ENCODE peak calls at places on chromosomes 13 and 19, in six cellular contexts. One of them, this sample, is unnamed.

GRCh38 chr19:28862238-28862637 is 350.7 kb downstream of the UQCRFS1 start:
- DNase-seq in T-helper 2 cell: no peak
- DNase-seq in H54: no peak
- DNase-seq in activated effector memory CD4-positive, alpha-beta T cell treated with anti-CD3 and anti-CD28 coated beads, Interleukin-2, amount 50 U/mL, for 16 hours: no peak
- DNase-seq in ureter: no peak
- DNase-seq in NCI-H2029: no peak
- DNase-seq in this sample: no peak

GRCh38 chr19:36255316-36255715 is 40.4 kb downstream of the ZNF146 start:
- DNase-seq in H54: no peak
- DNase-seq in T-helper 2 cell: no peak
- DNase-seq in ureter: peak
- DNase-seq in NCI-H2029: no peak
- DNase-seq in activated effector memory CD4-positive, alpha-beta T cell treated with anti-CD3 and anti-CD28 coated beads, Interleukin-2, amount 50 U/mL, for 16 hours: no peak
- DNase-seq in this sample: no peak

GRCh38 chr19:18086590-18087138 is at the start of gene IL12RB1:
- DNase-seq in ureter: no peak
- DNase-seq in NCI-H2029: no peak
- DNase-seq in T-helper 2 cell: peak
- DNase-seq in H54: no peak
- DNase-seq in activated effector memory CD4-positive, alpha-beta T cell treated with anti-CD3 and anti-CD28 coated beads, Interleukin-2, amount 50 U/mL, for 16 hours: peak
- DNase-seq in this sample: peak

GRCh38 chr19:14505488-14506239 is 9.7 kb upstream of the GIPC1 start:
- DNase-seq in NCI-H2029: no peak
- DNase-seq in H54: peak
- DNase-seq in ureter: no peak
- DNase-seq in T-helper 2 cell: peak
- DNase-seq in activated effector memory CD4-positive, alpha-beta T cell treated with anti-CD3 and anti-CD28 coated beads, Interleukin-2, amount 50 U/mL, for 16 hours: peak
- DNase-seq in this sample: peak

GRCh38 chr13:47144782-47145181 is 247.9 kb upstream of the HTR2A start:
- DNase-seq in T-helper 2 cell: no peak
- DNase-seq in H54: no peak
- DNase-seq in activated effector memory CD4-positive, alpha-beta T cell treated with anti-CD3 and anti-CD28 coated beads, Interleukin-2, amount 50 U/mL, for 16 hours: no peak
- DNase-seq in ureter: no peak
- DNase-seq in NCI-H2029: no peak
- DNase-seq in this sample: no peak

GRCh38 chr19:55146648-55147218 is 2.3 kb downstream of the TNNT1 start:
- DNase-seq in H54: peak
- DNase-seq in ureter: no peak
- DNase-seq in activated effector memory CD4-positive, alpha-beta T cell treated with anti-CD3 and anti-CD28 coated beads, Interleukin-2, amount 50 U/mL, for 16 hours: no peak
- DNase-seq in T-helper 2 cell: no peak
- DNase-seq in NCI-H2029: no peak
- DNase-seq in this sample: no peak

GRCh38 chr19:49167857-49168409 is 10.3 kb downstream of the TRPM4 start:
- DNase-seq in T-helper 2 cell: no peak
- DNase-seq in activated effector memory CD4-positive, alpha-beta T cell treated with anti-CD3 and anti-CD28 coated beads, Interleukin-2, amount 50 U/mL, for 16 hours: no peak
- DNase-seq in H54: no peak
- DNase-seq in ureter: no peak
- DNase-seq in NCI-H2029: no peak
- DNase-seq in this sample: no peak

GRCh38 chr19:46635920-46636761 is at the start of gene GNG8:
- DNase-seq in NCI-H2029: no peak
- DNase-seq in H54: no peak
- DNase-seq in ureter: no peak
- DNase-seq in T-helper 2 cell: no peak
- DNase-seq in activated effector memory CD4-positive, alpha-beta T cell treated with anti-CD3 and anti-CD28 coated beads, Interleukin-2, amount 50 U/mL, for 16 hours: peak
- DNase-seq in this sample: peak

GRCh38 chr19:889662-890295 is 3.2 kb downstream of the MED16 start:
- DNase-seq in H54: no peak
- DNase-seq in activated effector memory CD4-positive, alpha-beta T cell treated with anti-CD3 and anti-CD28 coated beads, Interleukin-2, amount 50 U/mL, for 16 hours: no peak
- DNase-seq in NCI-H2029: no peak
- DNase-seq in T-helper 2 cell: no peak
- DNase-seq in ureter: no peak
- DNase-seq in this sample: no peak

GRCh38 chr19:30662211-30662861 is 290.2 kb downstream of the ZNF536 start:
- DNase-seq in activated effector memory CD4-positive, alpha-beta T cell treated with anti-CD3 and anti-CD28 coated beads, Interleukin-2, amount 50 U/mL, for 16 hours: no peak
- DNase-seq in T-helper 2 cell: no peak
- DNase-seq in ureter: peak
- DNase-seq in H54: no peak
- DNase-seq in NCI-H2029: no peak
- DNase-seq in this sample: no peak

GRCh38 chr19:11446652-11447301 is 11.3 kb downstream of the PRKCSH start:
- DNase-seq in T-helper 2 cell: no peak
- DNase-seq in H54: peak
- DNase-seq in activated effector memory CD4-positive, alpha-beta T cell treated with anti-CD3 and anti-CD28 coated beads, Interleukin-2, amount 50 U/mL, for 16 hours: peak
- DNase-seq in ureter: no peak
- DNase-seq in NCI-H2029: no peak
- DNase-seq in this sample: peak

GRCh38 chr13:106161186-106161585 is 374.3 kb downstream of the EFNB2 start:
- DNase-seq in T-helper 2 cell: no peak
- DNase-seq in NCI-H2029: no peak
- DNase-seq in activated effector memory CD4-positive, alpha-beta T cell treated with anti-CD3 and anti-CD28 coated beads, Interleukin-2, amount 50 U/mL, for 16 hours: no peak
- DNase-seq in H54: no peak
- DNase-seq in ureter: no peak
- DNase-seq in this sample: no peak

GRCh38 chr13:41954226-41954625 is 6.7 kb downstream of the VWA8 start:
- DNase-seq in H54: no peak
- DNase-seq in NCI-H2029: no peak
- DNase-seq in ureter: no peak
- DNase-seq in T-helper 2 cell: no peak
- DNase-seq in activated effector memory CD4-positive, alpha-beta T cell treated with anti-CD3 and anti-CD28 coated beads, Interleukin-2, amount 50 U/mL, for 16 hours: no peak
- DNase-seq in this sample: no peak

GRCh38 chr19:12113121-12113520 is 27.0 kb downstream of the ZNF20 start:
- DNase-seq in H54: no peak
- DNase-seq in T-helper 2 cell: no peak
- DNase-seq in ureter: no peak
- DNase-seq in activated effector memory CD4-positive, alpha-beta T cell treated with anti-CD3 and anti-CD28 coated beads, Interleukin-2, amount 50 U/mL, for 16 hours: no peak
- DNase-seq in NCI-H2029: no peak
- DNase-seq in this sample: no peak

GRCh38 chr19:43532571-43532961 is 422 bp upstream of the ZNF575 start:
- DNase-seq in H54: peak
- DNase-seq in ureter: peak
- DNase-seq in NCI-H2029: peak
- DNase-seq in T-helper 2 cell: peak
- DNase-seq in activated effector memory CD4-positive, alpha-beta T cell treated with anti-CD3 and anti-CD28 coated beads, Interleukin-2, amount 50 U/mL, for 16 hours: no peak
- DNase-seq in this sample: peak

GRCh38 chr19:36265064-36265463 is 50.2 kb downstream of the ZNF146 start:
- DNase-seq in NCI-H2029: no peak
- DNase-seq in ureter: peak
- DNase-seq in T-helper 2 cell: no peak
- DNase-seq in activated effector memory CD4-positive, alpha-beta T cell treated with anti-CD3 and anti-CD28 coated beads, Interleukin-2, amount 50 U/mL, for 16 hours: no peak
- DNase-seq in H54: no peak
- DNase-seq in this sample: no peak

GRCh38 chr13:49877629-49878218 is 58.4 kb downstream of the SPRYD7 start:
- DNase-seq in H54: no peak
- DNase-seq in ureter: no peak
- DNase-seq in activated effector memory CD4-positive, alpha-beta T cell treated with anti-CD3 and anti-CD28 coated beads, Interleukin-2, amount 50 U/mL, for 16 hours: no peak
- DNase-seq in NCI-H2029: no peak
- DNase-seq in T-helper 2 cell: peak
- DNase-seq in this sample: no peak

GRCh38 chr19:49844138-49844740 is 6.7 kb upstream of the PTOV1 start:
- DNase-seq in T-helper 2 cell: no peak
- DNase-seq in activated effector memory CD4-positive, alpha-beta T cell treated with anti-CD3 and anti-CD28 coated beads, Interleukin-2, amount 50 U/mL, for 16 hours: peak
- DNase-seq in ureter: no peak
- DNase-seq in H54: no peak
- DNase-seq in NCI-H2029: no peak
- DNase-seq in this sample: no peak

GRCh38 chr19:6853868-6854267 is 33.5 kb upstream of the ADGRE1 start:
- DNase-seq in NCI-H2029: no peak
- DNase-seq in ureter: no peak
- DNase-seq in activated effector memory CD4-positive, alpha-beta T cell treated with anti-CD3 and anti-CD28 coated beads, Interleukin-2, amount 50 U/mL, for 16 hours: peak
- DNase-seq in H54: no peak
- DNase-seq in T-helper 2 cell: no peak
- DNase-seq in this sample: no peak

GRCh38 chr13:36344173-36344572 is 2.0 kb downstream of the SPART start:
- DNase-seq in activated effector memory CD4-positive, alpha-beta T cell treated with anti-CD3 and anti-CD28 coated beads, Interleukin-2, amount 50 U/mL, for 16 hours: no peak
- DNase-seq in H54: no peak
- DNase-seq in ureter: no peak
- DNase-seq in T-helper 2 cell: no peak
- DNase-seq in NCI-H2029: no peak
- DNase-seq in this sample: no peak

GRCh38 chr13:28138756-28139470 is 568 bp downstream of the PAN3 start:
- DNase-seq in T-helper 2 cell: peak
- DNase-seq in ureter: peak
- DNase-seq in H54: peak
- DNase-seq in activated effector memory CD4-positive, alpha-beta T cell treated with anti-CD3 and anti-CD28 coated beads, Interleukin-2, amount 50 U/mL, for 16 hours: peak
- DNase-seq in NCI-H2029: no peak
- DNase-seq in this sample: peak

GRCh38 chr13:114054269-114054668 is 78.2 kb downstream of the RASA3 start:
- DNase-seq in T-helper 2 cell: no peak
- DNase-seq in H54: peak
- DNase-seq in ureter: no peak
- DNase-seq in activated effector memory CD4-positive, alpha-beta T cell treated with anti-CD3 and anti-CD28 coated beads, Interleukin-2, amount 50 U/mL, for 16 hours: no peak
- DNase-seq in NCI-H2029: no peak
- DNase-seq in this sample: no peak

GRCh38 chr19:50275577-50276368 is 53.4 kb downstream of the KCNC3 start:
- DNase-seq in H54: no peak
- DNase-seq in activated effector memory CD4-positive, alpha-beta T cell treated with anti-CD3 and anti-CD28 coated beads, Interleukin-2, amount 50 U/mL, for 16 hours: no peak
- DNase-seq in ureter: no peak
- DNase-seq in T-helper 2 cell: no peak
- DNase-seq in NCI-H2029: no peak
- DNase-seq in this sample: no peak

GRCh38 chr13:48397744-48398143 is 15.2 kb downstream of the LPAR6 start:
- DNase-seq in H54: no peak
- DNase-seq in T-helper 2 cell: no peak
- DNase-seq in activated effector memory CD4-positive, alpha-beta T cell treated with anti-CD3 and anti-CD28 coated beads, Interleukin-2, amount 50 U/mL, for 16 hours: no peak
- DNase-seq in NCI-H2029: no peak
- DNase-seq in ureter: no peak
- DNase-seq in this sample: no peak

GRCh38 chr19:38711726-38712153 is 32.5 kb downstream of the CAPN12 start:
- DNase-seq in ureter: no peak
- DNase-seq in H54: peak
- DNase-seq in NCI-H2029: peak
- DNase-seq in activated effector memory CD4-positive, alpha-beta T cell treated with anti-CD3 and anti-CD28 coated beads, Interleukin-2, amount 50 U/mL, for 16 hours: no peak
- DNase-seq in T-helper 2 cell: no peak
- DNase-seq in this sample: no peak

GRCh38 chr19:31554360-31554759 is 205.1 kb upstream of the TSHZ3 start:
- DNase-seq in T-helper 2 cell: no peak
- DNase-seq in activated effector memory CD4-positive, alpha-beta T cell treated with anti-CD3 and anti-CD28 coated beads, Interleukin-2, amount 50 U/mL, for 16 hours: no peak
- DNase-seq in NCI-H2029: no peak
- DNase-seq in H54: no peak
- DNase-seq in ureter: no peak
- DNase-seq in this sample: no peak

GRCh38 chr19:17706750-17707181 is 12.5 kb upstream of the MAP1S start:
- DNase-seq in ureter: no peak
- DNase-seq in T-helper 2 cell: no peak
- DNase-seq in activated effector memory CD4-positive, alpha-beta T cell treated with anti-CD3 and anti-CD28 coated beads, Interleukin-2, amount 50 U/mL, for 16 hours: no peak
- DNase-seq in NCI-H2029: peak
- DNase-seq in H54: no peak
- DNase-seq in this sample: no peak

GRCh38 chr19:49150106-49150943 is 4.9 kb downstream of the HRC start:
- DNase-seq in activated effector memory CD4-positive, alpha-beta T cell treated with anti-CD3 and anti-CD28 coated beads, Interleukin-2, amount 50 U/mL, for 16 hours: peak
- DNase-seq in T-helper 2 cell: peak
- DNase-seq in ureter: peak
- DNase-seq in H54: no peak
- DNase-seq in NCI-H2029: peak
- DNase-seq in this sample: peak

GRCh38 chr19:4010808-4011110 is 3.2 kb downstream of the PIAS4 start:
- DNase-seq in H54: no peak
- DNase-seq in T-helper 2 cell: no peak
- DNase-seq in activated effector memory CD4-positive, alpha-beta T cell treated with anti-CD3 and anti-CD28 coated beads, Interleukin-2, amount 50 U/mL, for 16 hours: no peak
- DNase-seq in ureter: no peak
- DNase-seq in NCI-H2029: no peak
- DNase-seq in this sample: no peak

GRCh38 chr13:46721054-46721453 is 75.9 kb downstream of the ESD start:
- DNase-seq in NCI-H2029: no peak
- DNase-seq in activated effector memory CD4-positive, alpha-beta T cell treated with anti-CD3 and anti-CD28 coated beads, Interleukin-2, amount 50 U/mL, for 16 hours: peak
- DNase-seq in ureter: no peak
- DNase-seq in H54: no peak
- DNase-seq in T-helper 2 cell: peak
- DNase-seq in this sample: no peak

GRCh38 chr13:40077396-40078027 is 422.1 kb downstream of the COG6 start:
- DNase-seq in T-helper 2 cell: no peak
- DNase-seq in NCI-H2029: no peak
- DNase-seq in activated effector memory CD4-positive, alpha-beta T cell treated with anti-CD3 and anti-CD28 coated beads, Interleukin-2, amount 50 U/mL, for 16 hours: no peak
- DNase-seq in ureter: no peak
- DNase-seq in H54: no peak
- DNase-seq in this sample: no peak

GRCh38 chr13:47374741-47375140 is 477.9 kb upstream of the HTR2A start:
- DNase-seq in ureter: no peak
- DNase-seq in NCI-H2029: no peak
- DNase-seq in H54: no peak
- DNase-seq in T-helper 2 cell: no peak
- DNase-seq in activated effector memory CD4-positive, alpha-beta T cell treated with anti-CD3 and anti-CD28 coated beads, Interleukin-2, amount 50 U/mL, for 16 hours: no peak
- DNase-seq in this sample: no peak

GRCh38 chr13:44244288-44244687 is 129.3 kb upstream of the SERP2 start:
- DNase-seq in activated effector memory CD4-positive, alpha-beta T cell treated with anti-CD3 and anti-CD28 coated beads, Interleukin-2, amount 50 U/mL, for 16 hours: no peak
- DNase-seq in T-helper 2 cell: no peak
- DNase-seq in H54: no peak
- DNase-seq in NCI-H2029: no peak
- DNase-seq in ureter: no peak
- DNase-seq in this sample: no peak

GRCh38 chr19:6421075-6422014 is 3.3 kb downstream of the KHSRP start:
- DNase-seq in T-helper 2 cell: no peak
- DNase-seq in NCI-H2029: no peak
- DNase-seq in ureter: no peak
- DNase-seq in activated effector memory CD4-positive, alpha-beta T cell treated with anti-CD3 and anti-CD28 coated beads, Interleukin-2, amount 50 U/mL, for 16 hours: no peak
- DNase-seq in H54: no peak
- DNase-seq in this sample: no peak